ENCODE peak calls at places on chromosomes 12 and 14, in six cellular contexts. E is IMR-90, P is H9, S is neuronal stem cell, O is mesenchymal stem cell, W is H1. C is an unnamed sample.

GRCh38 chr12:96241484-96242256 is 47.5 kb downstream of the ELK3 start:
- DNase-seq in E (peak), P (no peak), S (no peak), O (peak), W (no peak), C (peak)

GRCh38 chr14:34496679-34497513 is 34.9 kb upstream of the SPTSSA start:
- DNase-seq in E (peak), P (peak), S (peak), O (peak), W (peak), C (peak)

GRCh38 chr14:59321184-59321952 is 132.9 kb downstream of the DAAM1 start:
- DNase-seq in E (peak), P (no peak), S (no peak), O (peak), W (no peak), C (no peak)

GRCh38 chr12:94207467-94208432 is 59.4 kb downstream of the PLXNC1 start:
- DNase-seq in E (no peak), P (no peak), S (no peak), O (no peak), W (no peak), C (no peak)

GRCh38 chr12:128381961-128382360 is 115.0 kb downstream of the TMEM132C start:
- DNase-seq in E (no peak), P (no peak), S (no peak), O (no peak), W (no peak), C (no peak)

GRCh38 chr14:21087294-21088091 is 11.0 kb downstream of the ZNF219 start:
- DNase-seq in E (peak), P (peak), S (peak), O (peak), W (no peak), C (peak)

GRCh38 chr12:57087689-57088441 is 1.0 kb upstream of the NAB2 start:
- DNase-seq in E (peak), P (peak), S (peak), O (peak), W (no peak), C (peak)

GRCh38 chr14:24246765-24247212 is 4.4 kb upstream of the TINF2 start:
- DNase-seq in E (peak), P (no peak), S (no peak), O (peak), W (no peak), C (no peak)

GRCh38 chr12:2494490-2495192 is 300.1 kb upstream of the FKBP4 start:
- DNase-seq in E (no peak), P (no peak), S (no peak), O (no peak), W (no peak), C (no peak)

GRCh38 chr14:75292016-75292646 is 13.5 kb downstream of the FOS start:
- DNase-seq in E (no peak), P (no peak), S (no peak), O (no peak), W (no peak), C (no peak)

GRCh38 chr12:109310247-109311125 is 1.4 kb upstream of the FOXN4 start:
- DNase-seq in E (no peak), P (no peak), S (no peak), O (no peak), W (no peak), C (no peak)
- H4K91ac ChIP-seq in E (no peak), P (no peak), S (no peak), O (no peak), W (no peak), C (no peak)

DNA sequence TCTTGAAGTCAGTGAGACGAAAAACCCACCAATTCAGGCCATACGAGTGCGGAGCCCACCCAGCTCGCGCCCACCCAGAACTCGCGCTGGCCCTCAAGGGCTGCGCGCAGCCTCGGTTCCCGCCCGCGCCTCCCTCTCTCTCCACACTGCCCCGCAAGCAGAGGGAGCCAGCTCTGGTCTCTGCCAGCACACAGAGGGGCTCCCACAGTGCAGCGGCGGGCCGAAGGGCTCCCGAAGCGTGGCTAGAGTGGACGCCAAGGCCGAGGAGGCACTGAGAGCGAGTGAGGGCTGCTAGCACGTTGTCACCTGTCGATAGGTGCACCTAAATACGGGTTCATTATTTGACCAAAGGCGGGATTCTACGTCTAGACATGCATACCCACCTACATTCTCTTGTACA is 2.2 kb upstream of the CDKN3 start:
- DNase-seq in E (no peak), P (no peak), S (no peak), O (no peak), W (no peak), C (no peak)
- H3K4ac ChIP-seq in E (no peak), P (no peak), S (no peak), O (no peak), W (no peak), C (no peak)

DNA sequence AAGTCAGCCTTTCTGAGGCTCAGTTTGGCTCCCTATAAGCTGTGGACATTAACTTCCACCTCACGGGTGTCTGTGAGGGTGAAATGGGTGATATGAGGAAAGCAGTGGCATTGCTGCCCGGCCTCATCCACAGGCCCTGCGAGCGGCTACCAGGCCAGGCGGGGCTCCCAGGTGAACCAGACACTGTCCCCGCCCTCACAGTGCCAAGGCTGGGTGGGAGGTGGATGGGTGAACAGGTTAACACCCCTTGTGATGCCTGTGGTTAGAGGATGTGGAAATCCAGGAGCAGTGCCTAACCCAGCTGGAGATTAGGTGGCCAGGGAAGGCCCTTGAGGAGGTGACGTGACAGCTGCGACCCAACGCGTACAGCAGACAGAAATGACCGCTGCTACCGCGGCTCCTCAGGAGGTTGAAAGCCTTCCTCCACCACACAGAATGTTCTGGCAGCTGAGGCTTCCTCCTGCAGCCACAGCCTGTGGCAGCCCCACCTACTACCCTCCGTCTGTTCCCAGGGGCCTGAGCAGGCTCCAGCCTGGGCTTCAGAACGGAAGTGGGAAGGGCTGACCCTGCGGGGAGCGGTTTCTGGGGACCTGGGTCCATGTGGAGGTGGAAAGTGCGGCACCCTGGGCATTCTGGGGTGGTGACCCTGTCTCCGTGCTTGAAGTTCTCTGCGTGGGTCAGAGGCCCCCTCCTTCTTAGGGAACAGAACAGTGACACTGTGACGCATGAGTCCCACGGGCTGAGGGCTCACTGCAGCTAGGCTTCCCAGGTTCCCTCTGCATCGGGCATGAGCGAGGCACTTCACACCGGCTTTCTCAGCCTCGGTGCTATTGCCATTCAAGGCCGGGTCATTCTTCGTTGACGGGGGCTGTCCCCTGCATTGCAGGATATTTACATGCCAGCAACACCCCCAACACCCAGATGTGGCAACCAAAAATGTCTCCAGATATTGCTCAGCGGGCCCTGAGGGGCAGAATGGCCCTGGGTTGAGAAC is 9.7 kb downstream of the MMAB start:
- DNase-seq in E (no peak), P (no peak), S (no peak), O (no peak), W (no peak), C (no peak)
- H4K91ac ChIP-seq in E (no peak), P (no peak), S (no peak), O (peak), W (no peak), C (no peak)

GRCh38 chr12:110742718-110743570 is at the start of gene PPP1CC:
- DNase-seq in E (peak), P (peak), S (peak), O (peak), W (peak), C (peak)
- H3K4ac ChIP-seq in E (peak), P (no peak), S (peak), O (peak), W (no peak), C (peak)

GRCh38 chr14:71606064-71606463 is 326.2 kb upstream of the RGS6 start:
- DNase-seq in E (no peak), P (no peak), S (no peak), O (no peak), W (no peak), C (no peak)

GRCh38 chr14:71606575-71606974 is 325.7 kb upstream of the RGS6 start:
- DNase-seq in E (no peak), P (no peak), S (no peak), O (no peak), W (no peak), C (no peak)

GRCh38 chr14:71607056-71607455 is 325.2 kb upstream of the RGS6 start:
- DNase-seq in E (no peak), P (no peak), S (no peak), O (no peak), W (no peak), C (no peak)

GRCh38 chr14:71610149-71610548 is 322.1 kb upstream of the RGS6 start:
- DNase-seq in E (no peak), P (no peak), S (no peak), O (no peak), W (no peak), C (no peak)

DNA sequence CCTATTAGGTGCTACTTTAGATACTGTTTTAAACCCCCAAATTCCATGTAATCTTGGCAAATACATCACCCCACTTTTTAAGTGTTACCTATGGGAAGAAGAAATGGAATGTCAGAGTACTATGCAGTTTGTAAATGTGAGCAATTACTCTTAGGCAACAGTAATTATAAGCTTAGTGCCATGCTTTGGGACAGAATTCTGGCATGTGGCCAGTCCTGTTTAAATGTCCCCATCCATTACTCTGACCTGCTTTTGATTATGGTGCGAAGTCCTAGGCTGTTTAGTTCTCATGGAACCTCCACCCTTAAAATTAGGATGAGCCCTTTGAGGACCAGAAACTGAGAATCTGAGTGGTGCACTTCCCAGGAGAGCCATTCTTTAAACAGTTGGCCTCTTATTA is 321.4 kb upstream of the RGS6 start:
- DNase-seq in E (no peak), P (no peak), S (no peak), O (no peak), W (no peak), C (no peak)
- H4K91ac ChIP-seq in E (no peak), P (no peak), S (no peak), O (no peak), W (no peak), C (no peak)

DNA sequence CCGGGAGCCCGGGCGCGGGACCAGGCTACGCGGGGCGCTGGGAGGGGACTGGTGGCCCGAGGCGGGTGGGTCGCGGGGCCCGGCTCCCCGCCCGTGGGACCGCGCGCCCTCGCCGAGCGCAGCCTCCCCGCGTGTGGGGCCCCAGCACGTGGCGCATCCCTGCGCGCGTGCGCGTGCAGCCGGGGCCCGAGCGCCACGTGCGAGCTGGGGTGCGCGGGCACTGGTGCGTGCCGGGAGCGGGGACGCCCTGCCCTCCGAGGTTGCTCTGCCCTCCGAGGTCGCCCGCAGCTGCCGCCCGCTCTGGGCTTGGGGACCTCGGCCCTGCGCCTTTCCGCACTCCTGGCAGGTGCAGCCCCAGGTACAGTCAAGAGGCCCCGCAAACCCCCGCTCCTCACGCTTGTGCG is 365 bp upstream of the CCDC88C start:
- DNase-seq in E (no peak), P (peak), S (peak), O (no peak), W (no peak), C (peak)
- H3K4ac ChIP-seq in E (no peak), P (no peak), S (no peak), O (no peak), W (no peak), C (no peak)

GRCh38 chr14:90864741-90865140 is 48.5 kb upstream of the TTC7B start:
- DNase-seq in E (no peak), P (no peak), S (no peak), O (no peak), W (no peak), C (no peak)

GRCh38 chr14:90871605-90872233 is 55.5 kb upstream of the TTC7B start:
- DNase-seq in E (peak), P (no peak), S (no peak), O (peak), W (no peak), C (no peak)

GRCh38 chr14:90870950-90871604 is 54.8 kb upstream of the TTC7B start:
- DNase-seq in E (peak), P (no peak), S (no peak), O (no peak), W (no peak), C (no peak)

GRCh38 chr14:90866822-90867221 is 50.6 kb upstream of the TTC7B start:
- DNase-seq in E (no peak), P (no peak), S (no peak), O (no peak), W (no peak), C (no peak)
- H4K91ac ChIP-seq in E (no peak), P (no peak), S (no peak), O (no peak), W (no peak), C (no peak)

DNA sequence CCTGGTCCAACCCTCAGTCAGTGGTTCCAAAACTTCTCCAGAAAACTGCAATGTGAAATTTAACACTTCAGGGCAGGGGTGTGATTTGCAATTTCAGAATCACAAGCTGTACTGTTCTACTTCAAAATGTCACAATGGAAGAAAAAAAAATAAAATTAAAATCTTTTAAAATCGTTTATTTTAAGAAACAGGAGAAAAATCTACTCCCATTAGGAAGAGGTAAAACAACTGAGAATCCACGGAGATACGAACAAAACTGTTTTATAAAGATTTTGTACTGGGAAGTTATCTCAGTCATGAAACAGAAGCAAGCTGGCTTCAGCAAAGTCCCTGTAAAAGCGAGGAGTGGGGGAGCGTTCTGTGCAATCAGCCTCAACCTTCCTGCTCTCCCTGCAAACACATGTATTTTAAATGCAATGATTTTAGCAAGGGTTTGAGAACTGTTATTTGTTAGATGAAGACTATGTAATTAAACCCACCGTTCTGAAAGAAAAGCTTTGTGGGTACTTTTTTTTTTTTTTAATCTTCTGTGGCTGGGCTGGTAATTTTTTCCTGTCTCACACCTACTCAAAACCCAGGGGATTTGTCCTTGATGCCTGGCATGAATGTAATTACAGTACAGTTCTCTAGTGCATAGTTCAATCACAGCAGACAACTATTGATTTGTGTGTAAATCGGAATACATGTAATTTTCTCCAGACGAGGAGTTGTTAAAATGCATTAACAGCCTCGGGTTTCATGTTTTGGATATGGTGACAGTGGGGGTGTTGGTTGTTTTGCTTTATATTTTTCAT is 153.8 kb downstream of the PHLDA1 start:
- DNase-seq in E (peak), P (no peak), S (no peak), O (peak), W (no peak), C (no peak)
- H3K4ac ChIP-seq in E (peak), P (no peak), S (no peak), O (no peak), W (no peak), C (no peak)

GRCh38 chr12:108102363-108102762 is 26.7 kb upstream of the WSCD2 start:
- DNase-seq in E (no peak), P (no peak), S (no peak), O (no peak), W (no peak), C (no peak)

GRCh38 chr12:108103517-108103916 is 25.6 kb upstream of the WSCD2 start:
- DNase-seq in E (no peak), P (no peak), S (no peak), O (no peak), W (no peak), C (no peak)

GRCh38 chr12:108103087-108103486 is 26.0 kb upstream of the WSCD2 start:
- DNase-seq in E (no peak), P (no peak), S (no peak), O (no peak), W (no peak), C (no peak)

GRCh38 chr12:108106599-108106998 is 22.5 kb upstream of the WSCD2 start:
- DNase-seq in E (no peak), P (no peak), S (no peak), O (no peak), W (no peak), C (no peak)

GRCh38 chr12:108104657-108105056 is 24.4 kb upstream of the WSCD2 start:
- DNase-seq in E (no peak), P (no peak), S (no peak), O (no peak), W (no peak), C (no peak)
- H4K91ac ChIP-seq in E (no peak), P (no peak), S (no peak), O (no peak), W (no peak), C (no peak)